ENCODE peak calls at places on chromosomes 1 and 21, in seven cellular contexts. P is cardiac muscle cell, U is colonic mucosa, E is GM12865, S is endothelial cell, K is IMR-90, D is left ventricle myocardium inferior. F is an unnamed sample.

GRCh38 chr1:6899141-6899540 is 113.9 kb downstream of the CAMTA1 start:
- DNase-seq in D (no peak), P (peak), E (no peak), K (peak), U (no peak), S (no peak), F (no peak)

GRCh38 chr1:22804969-22805671 is 94.5 kb downstream of the EPHB2 start:
- DNase-seq in S (no peak), K (no peak), U (no peak), D (no peak), P (no peak), E (no peak), F (no peak)

GRCh38 chr1:53601867-53602266 is 137.1 kb downstream of the GLIS1 start:
- DNase-seq in S (no peak), U (no peak), P (no peak), K (no peak), D (no peak), E (no peak), F (peak)

GRCh38 chr1:18641005-18641941 is 10.6 kb downstream of the PAX7 start:
- DNase-seq in K (no peak), S (peak), U (no peak), P (no peak), D (no peak), E (no peak), F (no peak)

GRCh38 chr1:40633563-40634376 is 31.7 kb downstream of the RIMS3 start:
- DNase-seq in S (no peak), P (peak), E (no peak), D (peak), K (no peak), U (peak), F (peak)

GRCh38 chr1:67834246-67834877 is 1.1 kb upstream of the GNG12 start:
- DNase-seq in P (no peak), D (no peak), E (peak), K (no peak), U (no peak), S (no peak), F (no peak)

GRCh38 chr1:20589331-20590312 is 725 bp downstream of the CDA start:
- DNase-seq in E (no peak), D (peak), S (no peak), K (peak), U (peak), P (peak), F (no peak)

GRCh38 chr1:46198026-46198826 is at the start of gene POMGNT1:
- DNase-seq in K (peak), U (peak), D (peak), P (peak), E (peak), S (peak), F (no peak)

GRCh38 chr1:183206538-183207117 is 20.6 kb downstream of the LAMC2 start:
- DNase-seq in D (no peak), U (no peak), K (no peak), P (peak), S (no peak), E (no peak), F (no peak)

GRCh38 chr1:13702425-13703127 is 2.6 kb downstream of the PRDM2 start:
- DNase-seq in K (no peak), P (no peak), U (no peak), D (no peak), S (no peak), E (peak), F (no peak)

GRCh38 chr21:14773777-14774345 is 227.7 kb upstream of the SAMSN1 start:
- DNase-seq in P (peak), D (peak), S (peak), E (peak), U (peak), K (no peak), F (no peak)

GRCh38 chr1:10061276-10061675 is 28.5 kb downstream of the UBE4B start:
- DNase-seq in E (no peak), K (no peak), U (no peak), D (no peak), S (no peak), P (no peak), F (no peak)

GRCh38 chr1:221494670-221495069 is 247.2 kb downstream of the DUSP10 start:
- DNase-seq in P (peak), K (peak), D (no peak), E (no peak), U (no peak), S (no peak), F (no peak)

GRCh38 chr1:37323486-37324377 is 150.6 kb upstream of the ZC3H12A start:
- DNase-seq in E (peak), P (peak), D (no peak), U (peak), K (peak), S (peak), F (no peak)

GRCh38 chr1:230899845-230900251 is 31.5 kb upstream of the C1orf198 start:
- DNase-seq in D (no peak), P (peak), K (peak), U (no peak), S (no peak), E (no peak), F (no peak)

GRCh38 chr1:20689645-20690056 is 28.2 kb downstream of the KIF17 start:
- DNase-seq in U (no peak), P (no peak), E (no peak), D (no peak), S (no peak), K (no peak), F (no peak)

GRCh38 chr1:43991476-43992231 is at the start of gene CCDC24:
- DNase-seq in S (peak), P (peak), U (peak), D (peak), E (peak), K (peak), F (no peak)

GRCh38 chr1:86436041-86436440 is 12.1 kb downstream of the CLCA2 start:
- DNase-seq in D (no peak), K (no peak), E (no peak), S (no peak), P (no peak), U (no peak), F (no peak)

GRCh38 chr21:28333455-28334108 is 659.1 kb downstream of the LTN1 start:
- DNase-seq in S (no peak), U (no peak), D (no peak), P (peak), K (peak), E (no peak), F (no peak)

GRCh38 chr21:28334407-28334806 is 658.3 kb downstream of the LTN1 start:
- DNase-seq in P (no peak), S (no peak), K (no peak), E (peak), U (no peak), D (no peak), F (no peak)

GRCh38 chr21:28337319-28337718 is 655.4 kb downstream of the LTN1 start:
- DNase-seq in E (peak), U (no peak), D (no peak), P (peak), S (no peak), K (peak), F (no peak)

GRCh38 chr21:28338906-28339305 is 653.8 kb downstream of the LTN1 start:
- DNase-seq in U (no peak), K (no peak), D (no peak), P (peak), S (no peak), E (no peak), F (no peak)

GRCh38 chr21:28336299-28336698 is 656.4 kb downstream of the LTN1 start:
- DNase-seq in S (no peak), E (peak), D (no peak), P (peak), K (peak), U (no peak), F (no peak)
- TF ChIP-seq CTCF in S (peak), E (no peak), D (peak), P (peak), K (peak), U (no peak), F (peak)

DNA sequence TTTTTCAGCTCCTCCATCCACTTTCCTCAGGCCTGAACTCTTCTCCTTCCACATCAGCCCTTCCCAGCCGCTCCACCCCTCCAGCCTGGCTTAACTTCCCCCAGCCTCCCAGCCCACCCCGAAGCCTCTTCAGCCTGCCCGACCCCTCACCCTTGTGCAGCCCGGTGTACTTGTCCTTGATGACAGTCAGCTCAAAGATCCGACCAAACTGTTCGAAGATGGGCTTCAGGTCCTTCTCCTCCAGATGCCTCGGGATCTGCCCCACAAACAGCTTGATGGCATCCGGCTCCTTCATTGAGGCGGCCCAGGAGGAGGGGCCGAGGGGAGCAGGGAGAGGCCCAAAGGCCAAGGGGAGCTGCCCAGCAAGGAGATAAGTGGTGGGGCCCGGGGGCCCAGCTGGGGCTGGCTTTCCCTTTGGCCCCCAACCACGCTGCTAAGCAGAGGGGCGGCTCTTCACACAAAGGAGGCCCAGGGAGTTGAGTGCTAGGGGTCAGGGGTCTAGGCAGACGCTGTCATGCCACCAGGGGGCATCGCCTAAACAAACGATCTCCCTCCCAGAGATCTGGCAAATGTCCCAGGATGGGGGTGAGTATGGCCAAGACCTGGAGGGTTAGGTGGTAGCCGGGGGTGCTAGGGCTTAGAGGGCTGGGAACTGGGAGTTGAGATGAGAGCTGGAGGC is 738 bp downstream of the CELF3 start:
- DNase-seq in D (no peak), K (no peak), U (no peak), P (no peak), E (peak), S (peak), F (no peak)
- TF ChIP-seq CTCF in D (no peak), K (no peak), U (no peak), P (peak), E (no peak), S (peak), F (peak)

GRCh38 chr1:84772428-84772943 is 82.2 kb upstream of the SSX2IP start:
- DNase-seq in U (peak), S (peak), K (peak), D (peak), E (peak), P (peak), F (no peak)

GRCh38 chr1:84773933-84774497 is 83.8 kb upstream of the SSX2IP start:
- DNase-seq in E (no peak), K (no peak), D (no peak), P (no peak), S (no peak), U (no peak), F (no peak)

GRCh38 chr1:84773195-84773594 is 82.9 kb upstream of the SSX2IP start:
- DNase-seq in D (no peak), E (no peak), K (no peak), P (no peak), S (no peak), U (no peak), F (no peak)

GRCh38 chr1:84770481-84770880 is 80.2 kb upstream of the SSX2IP start:
- DNase-seq in U (no peak), S (no peak), E (no peak), P (no peak), K (no peak), D (no peak), F (no peak)

DNA sequence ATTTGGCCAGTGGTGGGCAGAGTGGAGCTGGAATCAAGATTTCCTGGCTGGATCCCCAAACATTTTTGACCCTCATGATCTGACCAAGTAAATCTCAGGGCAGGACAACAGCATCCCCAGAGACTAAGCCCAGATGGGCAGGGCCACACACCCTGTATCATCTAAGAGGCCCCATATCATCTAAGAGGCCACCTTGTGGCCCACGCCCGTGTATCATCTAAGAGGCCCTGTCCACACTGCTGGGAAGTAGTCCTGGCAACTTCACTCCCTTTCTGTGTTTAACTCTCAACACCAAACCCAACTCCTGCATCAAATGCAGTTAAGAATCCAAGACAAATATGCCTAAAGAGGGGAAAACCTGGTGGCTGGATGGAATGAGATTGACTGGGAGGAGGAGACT is 81.6 kb upstream of the SSX2IP start:
- DNase-seq in S (no peak), U (no peak), P (no peak), E (no peak), K (no peak), D (no peak), F (no peak)
- TF ChIP-seq CTCF in S (no peak), U (no peak), P (no peak), E (no peak), K (no peak), D (no peak), F (no peak)

GRCh38 chr1:215677112-215677511 is 110.0 kb downstream of the KCTD3 start:
- DNase-seq in P (no peak), D (no peak), E (no peak), U (no peak), K (no peak), S (no peak), F (no peak)
- TF ChIP-seq CTCF in P (no peak), D (no peak), E (no peak), U (no peak), K (no peak), S (no peak), F (peak)

DNA sequence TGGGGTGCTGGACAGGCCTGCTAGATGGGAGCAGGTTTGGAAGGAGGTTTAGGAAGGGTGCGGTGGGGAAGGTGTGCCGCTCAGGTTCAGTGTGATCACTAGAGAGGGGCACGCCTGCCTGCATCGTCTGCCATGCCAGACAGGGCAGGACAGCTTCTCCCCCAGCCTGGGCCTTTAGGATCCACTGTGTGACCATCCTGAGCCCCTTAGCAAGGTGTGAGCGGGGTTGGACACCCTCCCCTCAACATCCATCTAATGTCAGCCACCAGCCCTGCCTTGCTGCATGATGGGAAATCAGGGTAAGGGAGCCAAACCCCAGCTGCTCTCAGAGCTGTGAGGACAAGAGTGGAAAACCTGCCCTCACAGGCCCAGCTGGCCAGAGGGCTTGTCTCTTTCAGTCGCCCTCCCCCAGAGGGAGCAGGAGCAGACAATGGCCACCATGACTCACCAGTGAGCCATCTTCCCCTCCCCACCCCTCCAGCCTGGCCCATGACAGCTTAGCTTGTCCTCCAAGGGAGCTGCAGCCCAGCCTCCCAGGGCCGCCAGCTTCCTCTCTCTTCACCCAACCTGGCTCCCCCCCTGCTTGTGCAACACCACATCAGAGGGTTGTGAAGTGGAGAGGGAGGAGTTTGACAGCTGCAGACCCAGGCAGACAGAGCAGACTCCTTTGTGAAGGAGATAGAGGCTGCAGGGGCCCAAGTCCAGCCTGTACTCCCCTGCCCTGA is 37.0 kb downstream of the NUAK2 start:
- DNase-seq in E (peak), S (peak), D (peak), K (peak), U (peak), P (peak), F (no peak)
- TF ChIP-seq CTCF in E (no peak), S (no peak), D (no peak), K (peak), U (no peak), P (peak), F (peak)

F was measured in chondrocyte.